ENCODE peak calls at places on chromosome 7, in six cellular contexts. L is stimulated activated CD8-positive, alpha-beta memory T cell treated with anti-CD3 and anti-CD28 coated beads, Interleukin-7, amount 100 ng/mL, for 1 hour; X is fibroblast of the conjunctiva; T is T-cell; C is CD14-positive monocyte; A is body of pancreas. Z is an unnamed sample.

GRCh38 chr7:22640269-22640668 is 86.7 kb upstream of the IL6 start:
- DNase-seq in L (no peak), X (no peak), T (no peak), C (no peak), A (no peak), Z (no peak)

GRCh38 chr7:128743112-128743772 is 4.1 kb downstream of the CALU start:
- DNase-seq in L (no peak), X (no peak), T (no peak), C (no peak), A (no peak), Z (no peak)

GRCh38 chr7:45052011-45052410 is 36.8 kb downstream of the NACAD start:
- DNase-seq in L (no peak), X (no peak), T (no peak), C (no peak), A (no peak), Z (no peak)

GRCh38 chr7:128197586-128197985 is 43.5 kb upstream of the LEP start:
- DNase-seq in L (no peak), X (no peak), T (no peak), C (peak; percentile 32), A (no peak), Z (no peak)

GRCh38 chr7:9127901-9128300 is 694.5 kb downstream of the NXPH1 start:
- DNase-seq in L (no peak), X (no peak), T (no peak), C (no peak), A (no peak), Z (no peak)

GRCh38 chr7:147570390-147570789 is 1020.2 kb upstream of the C7orf33 start:
- DNase-seq in L (no peak), X (no peak), T (no peak), C (no peak), A (no peak), Z (no peak)

GRCh38 chr7:118907911-118908527 is 683.5 kb downstream of the ANKRD7 start:
- DNase-seq in L (no peak), X (no peak), T (no peak), C (no peak), A (no peak), Z (no peak)

GRCh38 chr7:19621740-19622139 is 87.1 kb downstream of the POLR1F start:
- DNase-seq in L (no peak), X (no peak), T (no peak), C (no peak), A (no peak), Z (no peak)

GRCh38 chr7:1641173-1641572 is 28.9 kb upstream of the ELFN1 start:
- DNase-seq in L (no peak), X (no peak), T (no peak), C (no peak), A (no peak), Z (no peak)

GRCh38 chr7:43164757-43165156 is 52.3 kb downstream of the HECW1 start:
- DNase-seq in L (no peak), X (peak; percentile 87), T (no peak), C (peak; percentile 47), A (no peak), Z (no peak)

GRCh38 chr7:41733063-41733398 is 30.1 kb upstream of the INHBA start:
- DNase-seq in L (no peak), X (no peak), T (no peak), C (no peak), A (no peak), Z (no peak)

GRCh38 chr7:132035517-132036362 is 479.3 kb upstream of the PODXL start:
- DNase-seq in L (no peak), X (no peak), T (no peak), C (no peak), A (no peak), Z (peak; percentile 62)

GRCh38 chr7:159098795-159099194 is 45.9 kb downstream of the VIPR2 start:
- DNase-seq in L (no peak), X (no peak), T (no peak), C (no peak), A (peak; percentile 16), Z (no peak)

GRCh38 chr7:140239653-140239935 is 62.8 kb upstream of the KDM7A start:
- DNase-seq in L (no peak), X (no peak), T (no peak), C (no peak), A (no peak), Z (no peak)

GRCh38 chr7:135100856-135101255 is 47.0 kb upstream of the TMEM140 start:
- DNase-seq in L (no peak), X (no peak), T (no peak), C (no peak), A (no peak), Z (no peak)

GRCh38 chr7:103524042-103524907 is 78.3 kb upstream of the SLC26A5 start:
- DNase-seq in L (no peak), X (peak; percentile 31), T (no peak), C (no peak), A (no peak), Z (no peak)

GRCh38 chr7:28144266-28144665 is 36.3 kb downstream of the JAZF1 start:
- DNase-seq in L (no peak), X (no peak), T (no peak), C (no peak), A (no peak), Z (no peak)

GRCh38 chr7:55438085-55438764 is 73.1 kb downstream of the LANCL2 start:
- DNase-seq in L (no peak), X (no peak), T (no peak), C (no peak), A (no peak), Z (no peak)

GRCh38 chr7:85031475-85031874 is 155.4 kb downstream of the SEMA3D start:
- DNase-seq in L (no peak), X (no peak), T (no peak), C (no peak), A (no peak), Z (no peak)

GRCh38 chr7:144796919-144797318 is 38.9 kb downstream of the TPK1 start:
- DNase-seq in L (no peak), X (no peak), T (no peak), C (no peak), A (no peak), Z (no peak)

GRCh38 chr7:134927076-134927475 is 59.2 kb upstream of the AGBL3 start:
- DNase-seq in L (no peak), X (no peak), T (no peak), C (no peak), A (no peak), Z (no peak)

GRCh38 chr7:6142871-6143380 is 111.8 kb downstream of the ANKRD61 start:
- DNase-seq in L (no peak), X (no peak), T (no peak), C (no peak), A (no peak), Z (no peak)

GRCh38 chr7:37015353-37016034 is 291.2 kb upstream of the AOAH start:
- DNase-seq in L (no peak), X (no peak), T (no peak), C (no peak), A (no peak), Z (no peak)

GRCh38 chr7:81812514-81813472 is 42.9 kb upstream of the HGF start:
- DNase-seq in L (no peak), X (no peak), T (no peak), C (no peak), A (no peak), Z (no peak)

GRCh38 chr7:133771778-133772421 is 355.2 kb upstream of the LRGUK start:
- DNase-seq in L (no peak), X (no peak), T (no peak), C (no peak), A (no peak), Z (no peak)

GRCh38 chr7:835491-836401 is 3.5 kb downstream of the SUN1 start:
- DNase-seq in L (no peak), X (no peak), T (no peak), C (no peak), A (no peak), Z (no peak)

GRCh38 chr7:73353243-73353642 is 25.3 kb downstream of the FKBP6 start:
- DNase-seq in L (no peak), X (no peak), T (no peak), C (no peak), A (no peak), Z (no peak)

GRCh38 chr7:49099587-49100326 is 175.4 kb downstream of the CDC14C start:
- DNase-seq in L (no peak), X (no peak), T (no peak), C (no peak), A (no peak), Z (no peak)

GRCh38 chr7:74031403-74032190 is 3.6 kb downstream of the ELN start:
- DNase-seq in L (no peak), X (no peak), T (no peak), C (no peak), A (no peak), Z (peak; percentile 31)

GRCh38 chr7:142263598-142264380 is 5.9 kb upstream of the PRSS58 start:
- DNase-seq in L (no peak), X (no peak), T (no peak), C (no peak), A (no peak), Z (no peak)

GRCh38 chr7:127066974-127067373 is 185.8 kb downstream of the GRM8 start:
- DNase-seq in L (no peak), X (no peak), T (no peak), C (no peak), A (no peak), Z (no peak)

GRCh38 chr7:103752995-103753394 is 236.5 kb downstream of the RELN start:
- DNase-seq in L (no peak), X (no peak), T (no peak), C (no peak), A (no peak), Z (no peak)

GRCh38 chr7:134834689-134835462 is 55.4 kb downstream of the CALD1 start:
- DNase-seq in L (no peak), X (no peak), T (no peak), C (no peak), A (no peak), Z (no peak)

GRCh38 chr7:64887756-64888508 is 15.1 kb upstream of the ZNF273 start:
- DNase-seq in L (no peak), X (no peak), T (peak; percentile 38), C (no peak), A (peak; percentile 64), Z (no peak)

GRCh38 chr7:157622000-157622399 is 285.2 kb downstream of the DNAJB6 start:
- DNase-seq in L (no peak), X (no peak), T (peak; percentile 17), C (no peak), A (no peak), Z (no peak)

GRCh38 chr7:2477447-2478386 is 1.5 kb upstream of the GRIFIN start:
- DNase-seq in L (peak; percentile 34), X (no peak), T (peak; percentile 44), C (peak; percentile 70), A (peak; percentile 79), Z (peak; percentile 73)

GRCh38 chr7:110918949-110919548 is 171.9 kb upstream of the LRRN3 start:
- DNase-seq in L (no peak), X (no peak), T (no peak), C (no peak), A (no peak), Z (no peak)

Z was measured in psoas muscle.